ENCODE peak calls at places on chromosomes 1 and 21, in nine cellular contexts. F, V, R, G, D, W, E, L and Z are unnamed samples.

GRCh38 chr1:20187103-20187812 is 940 bp upstream of the PLA2G2C start:
- DNase-seq in F (no peak), V (peak), R (no peak), G (no peak), D (no peak), W (no peak), E (no peak), L (no peak), Z (no peak)

GRCh38 chr1:229111703-229112319 is 159.1 kb upstream of the RAB4A start:
- DNase-seq in F (no peak), V (no peak), R (peak), G (no peak), D (no peak), W (peak), E (no peak), L (no peak), Z (no peak)

GRCh38 chr1:109531205-109531779 is 8.4 kb upstream of the GPR61 start:
- DNase-seq in F (no peak), V (no peak), R (no peak), G (no peak), D (no peak), W (no peak), E (no peak), L (no peak), Z (no peak)

GRCh38 chr1:109763646-109764415 is at the start of gene EPS8L3:
- DNase-seq in F (no peak), V (peak), R (no peak), G (no peak), D (no peak), W (no peak), E (peak), L (peak), Z (no peak)

GRCh38 chr1:50275564-50275963 is 147.7 kb downstream of the DMRTA2 start:
- DNase-seq in F (no peak), V (no peak), R (no peak), G (peak), D (no peak), W (no peak), E (no peak), L (no peak), Z (no peak)

GRCh38 chr1:41698916-41699860 is 214.7 kb upstream of the EDN2 start:
- DNase-seq in F (peak), V (no peak), R (no peak), G (no peak), D (no peak), W (peak), E (no peak), L (peak), Z (peak)

GRCh38 chr1:173475564-173476196 is 1.5 kb upstream of the PRDX6 start:
- DNase-seq in F (no peak), V (no peak), R (peak), G (no peak), D (peak), W (peak), E (peak), L (no peak), Z (no peak)

GRCh38 chr21:46092026-46092764 is 5.7 kb upstream of the COL6A2 start:
- DNase-seq in F (no peak), V (peak), R (peak), G (no peak), D (peak), W (peak), E (no peak), L (no peak), Z (no peak)

GRCh38 chr1:66925944-66926343 is 1.2 kb downstream of the MIER1 start:
- DNase-seq in F (no peak), V (no peak), R (no peak), G (no peak), D (peak), W (no peak), E (no peak), L (no peak), Z (no peak)

GRCh38 chr21:43585924-43586411 is 73.3 kb downstream of the HSF2BP start:
- DNase-seq in F (no peak), V (peak), R (peak), G (peak), D (peak), W (peak), E (peak), L (no peak), Z (no peak)

GRCh38 chr1:23354260-23354659 is 10.2 kb upstream of the HNRNPR start:
- DNase-seq in F (no peak), V (no peak), R (no peak), G (no peak), D (no peak), W (no peak), E (no peak), L (no peak), Z (no peak)

GRCh38 chr1:51768971-51769601 is 109.4 kb downstream of the NRDC start:
- DNase-seq in F (no peak), V (no peak), R (peak), G (no peak), D (peak), W (peak), E (no peak), L (no peak), Z (peak)

GRCh38 chr21:19353271-19353670 is 949.7 kb upstream of the TMPRSS15 start:
- DNase-seq in F (no peak), V (no peak), R (no peak), G (no peak), D (no peak), W (no peak), E (no peak), L (no peak), Z (no peak)

GRCh38 chr1:74426208-74426932 is 86.0 kb downstream of the LRRC53 start:
- DNase-seq in F (no peak), V (no peak), R (no peak), G (no peak), D (no peak), W (peak), E (no peak), L (no peak), Z (no peak)

GRCh38 chr1:215188302-215188950 is 105.9 kb downstream of the KCNK2 start:
- DNase-seq in F (no peak), V (no peak), R (no peak), G (no peak), D (no peak), W (peak), E (no peak), L (no peak), Z (no peak)

GRCh38 chr21:38440746-38441145 is 57.5 kb downstream of the ERG start:
- DNase-seq in F (no peak), V (no peak), R (peak), G (no peak), D (peak), W (peak), E (no peak), L (no peak), Z (no peak)

GRCh38 chr1:224489585-224490365 is 55.2 kb upstream of the WDR26 start:
- DNase-seq in F (no peak), V (no peak), R (no peak), G (no peak), D (no peak), W (no peak), E (no peak), L (no peak), Z (no peak)

GRCh38 chr1:24955779-24956365 is 25.8 kb upstream of the RUNX3 start:
- DNase-seq in F (no peak), V (no peak), R (no peak), G (no peak), D (no peak), W (no peak), E (no peak), L (no peak), Z (no peak)

DNA sequence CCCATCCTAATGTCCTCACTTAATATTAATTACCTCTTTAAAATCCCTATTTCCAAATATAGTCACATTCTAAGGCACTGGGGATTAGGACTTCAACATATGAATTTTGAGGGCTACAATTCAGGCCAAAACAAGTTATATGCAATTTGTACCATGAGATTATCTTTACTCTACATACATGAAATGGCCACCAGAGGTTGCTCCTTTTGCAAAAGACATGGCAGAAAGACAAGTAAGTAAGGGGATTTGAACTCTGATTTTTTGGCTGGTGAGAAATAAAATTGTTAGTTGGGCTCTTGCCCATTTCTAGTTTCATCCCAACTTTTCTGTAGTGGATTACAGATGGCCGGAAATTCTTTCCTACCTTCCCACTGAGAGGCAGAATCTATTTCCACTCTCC is 4.8 kb upstream of the ALG6 start:
- DNase-seq in F (no peak), V (no peak), R (no peak), G (no peak), D (no peak), W (peak), E (no peak), L (no peak), Z (no peak)
- TF ChIP-seq CTCF in F (no peak), V (no peak), R (no peak), G (peak), D (no peak), W (peak), E (no peak), L (no peak), Z (no peak)

DNA sequence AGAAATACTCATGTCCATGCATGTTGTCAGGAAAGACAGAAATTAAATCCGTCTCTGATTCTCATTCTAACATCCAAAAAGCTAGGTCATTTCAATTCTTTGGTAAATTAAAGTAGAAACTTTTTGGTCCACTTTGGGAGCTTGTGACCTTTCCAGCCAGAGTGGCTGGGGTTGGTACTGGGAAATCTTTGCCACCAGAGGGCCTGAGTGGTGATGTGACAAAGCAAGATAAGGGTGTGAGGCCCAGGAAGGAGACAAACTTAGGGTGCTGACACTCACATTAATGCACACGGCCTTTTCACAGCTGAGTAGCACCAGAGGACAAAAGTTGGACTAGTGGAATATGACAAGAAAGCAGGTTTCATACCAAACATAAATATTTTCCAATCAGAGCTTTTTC is 144.3 kb downstream of the DNM3 start:
- DNase-seq in F (no peak), V (no peak), R (peak), G (peak), D (no peak), W (no peak), E (no peak), L (no peak), Z (no peak)
- TF ChIP-seq CTCF in F (no peak), V (no peak), R (peak), G (peak), D (peak), W (peak), E (no peak), L (no peak), Z (no peak)

DNA sequence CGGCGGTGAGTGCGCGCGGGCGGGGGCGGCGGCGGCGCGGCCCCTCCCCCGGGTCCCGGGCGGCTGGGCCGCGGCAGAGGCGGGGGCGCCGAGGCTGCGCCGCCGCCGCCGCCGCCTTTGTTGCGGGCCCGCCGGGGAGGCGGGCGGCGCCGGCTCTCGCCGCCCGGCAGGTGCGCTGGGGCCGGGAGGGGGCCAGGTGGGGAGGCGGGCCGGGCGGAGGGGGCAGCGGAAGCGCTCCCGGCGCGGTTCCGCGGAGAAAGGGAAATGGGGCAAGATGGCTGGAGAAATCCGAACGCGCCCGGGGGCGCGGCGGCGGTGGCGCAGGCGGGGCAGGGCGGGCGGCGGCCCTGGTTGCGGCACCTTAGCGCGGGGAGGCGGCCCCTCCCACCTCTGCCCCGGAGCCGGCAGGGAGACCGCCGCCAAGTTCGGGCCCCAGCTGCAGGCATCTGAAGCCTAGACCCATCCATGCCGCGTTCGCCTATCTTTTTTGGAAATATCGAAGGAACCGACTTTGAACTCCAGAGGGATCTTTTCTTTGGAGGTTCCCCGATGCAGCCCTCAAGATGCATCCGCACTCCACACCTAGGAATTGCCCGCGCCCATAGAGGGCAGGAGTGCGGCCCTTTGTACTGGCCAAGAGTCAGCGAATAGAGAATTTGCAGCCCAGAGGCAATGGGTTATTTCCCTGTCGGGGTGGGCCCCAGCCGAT is 479 bp downstream of the POGK start:
- DNase-seq in F (peak), V (peak), R (peak), G (peak), D (peak), W (peak), E (peak), L (peak), Z (peak)
- TF ChIP-seq CTCF in F (no peak), V (no peak), R (peak), G (peak), D (peak), W (peak), E (no peak), L (no peak), Z (peak)

DNA sequence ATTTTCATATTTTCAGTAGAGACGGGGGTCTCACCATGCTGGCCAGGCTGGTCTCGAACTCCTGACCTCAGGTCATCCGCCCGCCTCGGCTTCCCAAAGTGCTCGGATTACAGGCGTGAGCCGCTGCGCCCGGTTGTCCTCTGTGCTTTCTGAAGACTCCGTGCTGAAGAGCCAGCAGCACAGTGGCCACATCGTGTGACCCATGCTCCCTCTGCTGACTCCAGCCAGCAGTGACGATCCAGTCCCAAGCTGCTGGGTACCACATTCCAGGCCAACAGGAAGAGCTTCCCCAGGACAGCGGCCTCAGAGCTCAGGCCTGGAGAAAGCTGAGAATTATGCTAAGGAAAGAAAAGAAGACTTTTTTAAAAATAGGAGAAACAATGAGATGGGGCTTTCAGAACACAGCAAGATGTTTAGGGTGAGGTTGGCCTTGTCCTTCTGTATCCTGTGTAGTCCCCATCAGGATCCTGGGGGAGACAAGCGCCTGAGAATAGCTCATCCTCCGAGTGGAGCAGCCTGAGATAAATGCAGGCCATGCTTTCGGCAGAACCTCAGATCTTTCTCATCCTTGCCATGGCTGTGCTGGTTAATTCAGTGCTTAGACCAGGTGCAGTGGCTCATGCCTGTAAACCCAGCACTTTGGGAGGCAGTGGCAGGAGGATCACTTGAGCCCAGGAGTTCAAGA is 207.1 kb downstream of the SLC35F3 start:
- DNase-seq in F (no peak), V (no peak), R (peak), G (peak), D (peak), W (peak), E (no peak), L (no peak), Z (no peak)
- TF ChIP-seq CTCF in F (no peak), V (no peak), R (no peak), G (peak), D (no peak), W (no peak), E (no peak), L (no peak), Z (no peak)